ENCODE peak calls at places on chromosomes 4 and X, in eight cellular contexts. One of them, this sample, is unnamed.
A peak's percentile ranks its signal among the peaks of the same experiment; 100 is the strongest.

GRCh38 chr4:78809928-78810835 is 34.0 kb downstream of the BMP2K start:
- DNase-seq in HEK293T: no peak
- DNase-seq in suprapubic skin: no peak
- DNase-seq in LHCN-M2: no peak
- DNase-seq in ovary: no peak
- DNase-seq in brain microvascular endothelial cell: no peak
- DNase-seq in SJSA1: no peak
- DNase-seq in lower leg skin: no peak
- DNase-seq in this sample: no peak

GRCh38 chr4:82833696-82834313 is 35.2 kb upstream of the SCD5 start:
- DNase-seq in lower leg skin: no peak
- DNase-seq in ovary: no peak
- DNase-seq in suprapubic skin: no peak
- DNase-seq in brain microvascular endothelial cell: peak; percentile 85
- DNase-seq in SJSA1: peak; percentile 80
- DNase-seq in LHCN-M2: peak; percentile 81
- DNase-seq in HEK293T: peak; percentile 41
- DNase-seq in this sample: no peak

GRCh38 chrX:24360272-24360671 is at the start of gene SUPT20HL1:
- DNase-seq in brain microvascular endothelial cell: no peak
- DNase-seq in suprapubic skin: no peak
- DNase-seq in ovary: no peak
- DNase-seq in HEK293T: no peak
- DNase-seq in LHCN-M2: no peak
- DNase-seq in SJSA1: no peak
- DNase-seq in lower leg skin: no peak
- DNase-seq in this sample: no peak

GRCh38 chr4:164648151-164648848 is 105.6 kb upstream of the SMIM31 start:
- DNase-seq in lower leg skin: no peak
- DNase-seq in LHCN-M2: peak; percentile 89
- DNase-seq in ovary: no peak
- DNase-seq in HEK293T: no peak
- DNase-seq in SJSA1: no peak
- DNase-seq in brain microvascular endothelial cell: peak; percentile 37
- DNase-seq in suprapubic skin: no peak
- DNase-seq in this sample: no peak

GRCh38 chrX:152632445-152633097 is 5.1 kb upstream of the GABRQ start:
- DNase-seq in brain microvascular endothelial cell: peak; percentile 56
- DNase-seq in LHCN-M2: peak; percentile 18
- DNase-seq in suprapubic skin: no peak
- DNase-seq in HEK293T: peak; percentile 53
- DNase-seq in lower leg skin: peak; percentile 34
- DNase-seq in ovary: no peak
- DNase-seq in SJSA1: peak; percentile 35
- DNase-seq in this sample: peak; percentile 21

GRCh38 chrX:20594985-20595384 is 328.3 kb upstream of the RPS6KA3 start:
- DNase-seq in suprapubic skin: no peak
- DNase-seq in ovary: no peak
- DNase-seq in HEK293T: peak; percentile 16
- DNase-seq in lower leg skin: no peak
- DNase-seq in SJSA1: peak; percentile 1
- DNase-seq in LHCN-M2: peak; percentile 19
- DNase-seq in brain microvascular endothelial cell: no peak
- DNase-seq in this sample: no peak

GRCh38 chr4:20603671-20604313 is 96.5 kb upstream of the PACRGL start:
- DNase-seq in lower leg skin: no peak
- DNase-seq in ovary: no peak
- DNase-seq in SJSA1: no peak
- DNase-seq in LHCN-M2: peak; percentile 56
- DNase-seq in HEK293T: no peak
- DNase-seq in suprapubic skin: no peak
- DNase-seq in brain microvascular endothelial cell: peak; percentile 48
- DNase-seq in this sample: no peak

GRCh38 chr4:74534121-74534520 is 89.2 kb downstream of the AREG start:
- DNase-seq in suprapubic skin: no peak
- DNase-seq in LHCN-M2: no peak
- DNase-seq in lower leg skin: no peak
- DNase-seq in HEK293T: no peak
- DNase-seq in brain microvascular endothelial cell: no peak
- DNase-seq in SJSA1: no peak
- DNase-seq in ovary: no peak
- DNase-seq in this sample: no peak

GRCh38 chr4:47525154-47525819 is 40.2 kb downstream of the ATP10D start:
- DNase-seq in lower leg skin: peak; percentile 17
- DNase-seq in HEK293T: no peak
- DNase-seq in brain microvascular endothelial cell: peak; percentile 93
- DNase-seq in SJSA1: peak; percentile 56
- DNase-seq in LHCN-M2: peak; percentile 92
- DNase-seq in suprapubic skin: no peak
- DNase-seq in ovary: no peak
- DNase-seq in this sample: no peak

GRCh38 chr4:3492741-3493719 is 29.9 kb downstream of the DOK7 start:
- DNase-seq in suprapubic skin: no peak
- DNase-seq in lower leg skin: no peak
- DNase-seq in SJSA1: no peak
- DNase-seq in ovary: no peak
- DNase-seq in HEK293T: no peak
- DNase-seq in brain microvascular endothelial cell: peak; percentile 14
- DNase-seq in LHCN-M2: peak; percentile 92
- DNase-seq in this sample: no peak

GRCh38 chr4:8776366-8776765 is 95.3 kb downstream of the HMX1 start:
- DNase-seq in ovary: no peak
- DNase-seq in LHCN-M2: no peak
- DNase-seq in HEK293T: no peak
- DNase-seq in lower leg skin: no peak
- DNase-seq in SJSA1: no peak
- DNase-seq in brain microvascular endothelial cell: no peak
- DNase-seq in suprapubic skin: no peak
- DNase-seq in this sample: no peak

GRCh38 chrX:27964432-27964831 is 16.8 kb downstream of the DCAF8L1 start:
- DNase-seq in HEK293T: no peak
- DNase-seq in suprapubic skin: no peak
- DNase-seq in SJSA1: no peak
- DNase-seq in lower leg skin: no peak
- DNase-seq in LHCN-M2: no peak
- DNase-seq in ovary: no peak
- DNase-seq in brain microvascular endothelial cell: no peak
- DNase-seq in this sample: no peak

GRCh38 chr4:2082118-2082517 is 23.0 kb downstream of the NAT8L start:
- DNase-seq in HEK293T: no peak
- DNase-seq in ovary: no peak
- DNase-seq in suprapubic skin: peak; percentile 52
- DNase-seq in brain microvascular endothelial cell: no peak
- DNase-seq in lower leg skin: no peak
- DNase-seq in SJSA1: no peak
- DNase-seq in LHCN-M2: no peak
- DNase-seq in this sample: no peak

GRCh38 chrX:153687121-153688039 is at the start of gene SLC6A8:
- DNase-seq in SJSA1: peak; percentile 29
- DNase-seq in LHCN-M2: peak; percentile 32
- DNase-seq in HEK293T: peak; percentile 75
- DNase-seq in brain microvascular endothelial cell: peak; percentile 19
- DNase-seq in suprapubic skin: peak; percentile 84
- DNase-seq in lower leg skin: peak; percentile 40
- DNase-seq in ovary: peak; percentile 80
- DNase-seq in this sample: peak; percentile 14

GRCh38 chr4:2365913-2366210 is 52.6 kb downstream of the ZFYVE28 start:
- DNase-seq in HEK293T: no peak
- DNase-seq in suprapubic skin: no peak
- DNase-seq in ovary: peak; percentile 18
- DNase-seq in SJSA1: no peak
- DNase-seq in LHCN-M2: no peak
- DNase-seq in brain microvascular endothelial cell: no peak
- DNase-seq in lower leg skin: no peak
- DNase-seq in this sample: no peak

GRCh38 chr4:163542275-163542674 is 47.8 kb downstream of the TMA16 start:
- DNase-seq in LHCN-M2: peak; percentile 79
- DNase-seq in SJSA1: peak; percentile 24
- DNase-seq in brain microvascular endothelial cell: peak; percentile 56
- DNase-seq in ovary: no peak
- DNase-seq in lower leg skin: no peak
- DNase-seq in suprapubic skin: no peak
- DNase-seq in HEK293T: no peak
- DNase-seq in this sample: no peak